ENCODE peak calls at places on chromosome 2, in six cellular contexts. G is H9, A is H1, I is trophoblast cell, V is neuronal stem cell, W is mesenchymal stem cell. Y is an unnamed sample.
A peak's percentile ranks its signal among the peaks of the same experiment; 100 is the strongest.

GRCh38 chr2:203582468-203582867 is 47.4 kb upstream of the RAPH1 start:
- DNase-seq in G (no peak), A (no peak), I (no peak), V (no peak), W (peak; percentile 49), Y (peak; percentile 75)

GRCh38 chr2:113080134-113080533 is 12.4 kb downstream of the IL1F10 start:
- DNase-seq in G (peak; percentile 61), A (peak; percentile 23), I (peak; percentile 50), V (peak; percentile 55), W (peak; percentile 9), Y (no peak)

GRCh38 chr2:168166902-168167510 is 80.4 kb downstream of the STK39 start:
- DNase-seq in G (no peak), A (no peak), I (no peak), V (no peak), W (peak; percentile 28), Y (peak; percentile 78)

GRCh38 chr2:126856403-126856802 is 42.3 kb upstream of the TEX51 start:
- DNase-seq in G (no peak), A (no peak), I (no peak), V (no peak), W (no peak), Y (no peak)

GRCh38 chr2:189233527-189233926 is 54.0 kb upstream of the COL5A2 start:
- DNase-seq in G (no peak), A (no peak), I (no peak), V (no peak), W (no peak), Y (peak; percentile 58)

GRCh38 chr2:37389984-37390765 is 45.7 kb downstream of the QPCT start:
- DNase-seq in G (peak; percentile 67), A (peak; percentile 15), I (peak; percentile 81), V (no peak), W (peak; percentile 92), Y (peak; percentile 96)

GRCh38 chr2:68272246-68272987 is 20.1 kb upstream of the PPP3R1 start:
- DNase-seq in G (no peak), A (no peak), I (no peak), V (no peak), W (peak; percentile 29), Y (no peak)

GRCh38 chr2:66987747-66988146 is 409.4 kb upstream of the ETAA1 start:
- DNase-seq in G (no peak), A (no peak), I (no peak), V (no peak), W (no peak), Y (no peak)

GRCh38 chr2:27308359-27308875 is at the start of gene UCN:
- DNase-seq in G (peak; percentile 82), A (no peak), I (peak; percentile 46), V (peak; percentile 54), W (peak; percentile 63), Y (peak; percentile 34)

GRCh38 chr2:151765760-151766159 is 31.5 kb upstream of the NEB start:
- DNase-seq in G (no peak), A (no peak), I (no peak), V (no peak), W (no peak), Y (no peak)

GRCh38 chr2:58539973-58540372 is 298.8 kb upstream of the FANCL start:
- DNase-seq in G (no peak), A (no peak), I (no peak), V (peak; percentile 52), W (peak; percentile 40), Y (no peak)

GRCh38 chr2:238658054-238658407 is 189.9 kb upstream of the TWIST2 start:
- DNase-seq in G (no peak), A (no peak), I (no peak), V (no peak), W (no peak), Y (no peak)

GRCh38 chr2:15580451-15580850 is 11.2 kb upstream of the DDX1 start:
- DNase-seq in G (no peak), A (no peak), I (no peak), V (no peak), W (no peak), Y (no peak)

GRCh38 chr2:18077724-18078123 is 199.3 kb downstream of the KCNS3 start:
- DNase-seq in G (no peak), A (no peak), I (no peak), V (no peak), W (peak; percentile 83), Y (peak; percentile 69)

GRCh38 chr2:216695401-216695821 is at the start of gene IGFBP5:
- DNase-seq in G (peak; percentile 86), A (peak; percentile 66), I (no peak), V (peak; percentile 91), W (peak; percentile 91), Y (peak; percentile 94)

GRCh38 chr2:239727776-239728600 is 297.2 kb downstream of the NDUFA10 start:
- DNase-seq in G (no peak), A (no peak), I (no peak), V (no peak), W (no peak), Y (no peak)

GRCh38 chr2:217467331-217467730 is 535.5 kb downstream of the TNS1 start:
- DNase-seq in G (no peak), A (no peak), I (no peak), V (no peak), W (no peak), Y (peak; percentile 63)

GRCh38 chr2:209367091-209367747 is 56.6 kb upstream of the MAP2 start:
- DNase-seq in G (no peak), A (no peak), I (no peak), V (no peak), W (no peak), Y (no peak)

GRCh38 chr2:158179660-158180059 is 78.0 kb downstream of the UPP2 start:
- DNase-seq in G (no peak), A (no peak), I (no peak), V (no peak), W (peak; percentile 38), Y (peak; percentile 26)

GRCh38 chr2:164917296-164917903 is 37.9 kb downstream of the SLC38A11 start:
- DNase-seq in G (peak; percentile 43), A (no peak), I (peak; percentile 55), V (peak; percentile 24), W (peak; percentile 34), Y (peak; percentile 36)

GRCh38 chr2:140586379-140586778 is 1544.4 kb downstream of the LRP1B start:
- DNase-seq in G (peak; percentile 76), A (no peak), I (no peak), V (peak; percentile 26), W (peak; percentile 32), Y (peak; percentile 30)

GRCh38 chr2:191657977-191658376 is 20.0 kb upstream of the NABP1 start:
- DNase-seq in G (no peak), A (no peak), I (peak; percentile 54), V (no peak), W (no peak), Y (peak; percentile 78)

GRCh38 chr2:170396799-170397459 is 219.0 kb downstream of the MYO3B start:
- DNase-seq in G (no peak), A (no peak), I (no peak), V (no peak), W (peak; percentile 37), Y (peak; percentile 4)

GRCh38 chr2:85834456-85834855 is 54.3 kb downstream of the ST3GAL5 start:
- DNase-seq in G (no peak), A (no peak), I (no peak), V (no peak), W (no peak), Y (no peak)

GRCh38 chr2:102187191-102188150 is 648 bp downstream of the IL1RL2 start:
- DNase-seq in G (no peak), A (no peak), I (no peak), V (no peak), W (no peak), Y (peak; percentile 10)

GRCh38 chr2:9595746-9596145 is 35.1 kb downstream of the YWHAQ start:
- DNase-seq in G (no peak), A (no peak), I (no peak), V (no peak), W (no peak), Y (no peak)

GRCh38 chr2:24509840-24510239 is 18.8 kb downstream of the NCOA1 start:
- DNase-seq in G (no peak), A (no peak), I (no peak), V (no peak), W (no peak), Y (no peak)

GRCh38 chr2:43038034-43038719 is 188.2 kb downstream of the ZFP36L2 start:
- DNase-seq in G (no peak), A (no peak), I (peak; percentile 90), V (no peak), W (peak; percentile 46), Y (peak; percentile 35)

GRCh38 chr2:143893340-143893739 is 626.6 kb downstream of the ZEB2 start:
- DNase-seq in G (no peak), A (no peak), I (no peak), V (no peak), W (no peak), Y (no peak)

GRCh38 chr2:241007880-241008710 is 9.7 kb downstream of the SNED1 start:
- DNase-seq in G (peak; percentile 35), A (no peak), I (no peak), V (no peak), W (no peak), Y (no peak)

GRCh38 chr2:198438326-198438725 is 633.9 kb downstream of the PLCL1 start:
- DNase-seq in G (no peak), A (no peak), I (no peak), V (no peak), W (no peak), Y (no peak)

GRCh38 chr2:174446531-174446930 is 40.3 kb downstream of the GPR155 start:
- DNase-seq in G (no peak), A (no peak), I (no peak), V (no peak), W (no peak), Y (peak; percentile 21)
- H4K91ac ChIP-seq in G (no peak overlapping the region), A (no peak overlapping the region), I (no peak overlapping the region), V (no peak overlapping the region), W (no peak overlapping the region), Y (no peak overlapping the region)

DNA sequence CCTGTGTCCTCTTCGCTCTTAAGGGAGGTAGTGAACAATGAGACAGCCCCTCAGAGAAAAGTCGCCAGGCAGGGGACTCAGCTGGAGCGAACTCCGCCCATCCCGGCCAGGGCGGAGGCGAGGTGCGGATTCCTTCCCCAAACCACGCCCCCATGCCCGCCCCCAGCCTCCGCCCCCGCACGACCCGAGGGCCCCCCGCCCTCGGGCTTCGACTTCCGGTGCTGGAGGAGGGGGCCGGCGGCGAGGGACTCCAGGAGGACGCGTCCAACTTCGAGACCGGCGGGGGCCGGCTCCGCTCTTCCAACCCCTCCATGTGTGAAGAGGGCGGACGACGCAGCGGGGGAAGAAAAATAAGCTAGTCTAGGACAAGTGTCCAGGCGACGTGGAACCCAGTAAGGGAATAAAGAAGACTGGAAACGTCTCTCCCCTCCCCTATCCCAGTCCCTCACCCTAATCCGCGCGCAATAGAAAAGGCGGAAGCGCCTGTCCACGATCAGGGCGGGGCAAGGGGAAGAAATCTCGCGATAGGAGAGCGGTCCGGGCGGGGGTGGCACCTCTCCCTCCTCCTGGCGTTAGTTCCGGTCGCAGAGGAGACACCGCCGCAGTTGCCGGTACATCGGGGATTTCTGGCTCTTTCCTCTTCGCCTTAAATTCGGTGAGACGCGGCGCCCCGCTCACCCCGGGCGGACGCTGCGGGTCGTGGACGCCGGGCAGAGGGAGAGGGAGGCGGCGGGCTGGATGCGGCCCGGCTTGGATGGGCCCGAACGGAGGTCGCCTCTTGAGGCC is at the start of gene BZW1:
- DNase-seq in G (peak; percentile 97), A (peak; percentile 90), I (peak; percentile 93), V (peak; percentile 96), W (peak; percentile 98), Y (peak; percentile 96)
- H2AK5ac ChIP-seq in G (no peak within 1 kb of the TSS), A (no peak within 1 kb of the TSS), I (peak within 1 kb of the TSS; percentile 58), V (peak within 1 kb of the TSS; percentile 97), W (peak within 1 kb of the TSS; percentile 71), Y (peak within 1 kb of the TSS; percentile 88)

GRCh38 chr2:235007664-235008457 is 56.0 kb downstream of the SH3BP4 start:
- DNase-seq in G (no peak), A (no peak), I (no peak), V (no peak), W (no peak), Y (no peak)
- H3K79me1 ChIP-seq in G (no peaks in the 10 kb centered on the region), A (peaks cover 45% of the 10 kb centered on the region), I (peaks cover 9% of the 10 kb centered on the region), V (peaks cover 19% of the 10 kb centered on the region), W (no peaks in the 10 kb centered on the region), Y (peaks cover 86% of the 10 kb centered on the region)

GRCh38 chr2:195606179-195606578 is 50.8 kb upstream of the SLC39A10 start:
- DNase-seq in G (no peak), A (no peak), I (no peak), V (no peak), W (no peak), Y (no peak)
- H4K91ac ChIP-seq in G (no peak overlapping the region), A (no peak overlapping the region), I (no peak overlapping the region), V (no peak overlapping the region), W (no peak overlapping the region), Y (no peak overlapping the region)